ENCODE peak calls at places on chromosome 4, in six cellular contexts. Q is OCI-LY7, N is heart right ventricle, H is ascending aorta, E is prostate gland, S is IMR-90. C is an unnamed sample.

GRCh38 chr4:52612341-52612740 is 46.8 kb downstream of the USP46 start:
- DNase-seq in S (no peak), E (no peak), N (no peak), H (no peak), Q (no peak), C (no peak)

GRCh38 chr4:124000233-124000632 is 603.6 kb downstream of the SPRY1 start:
- DNase-seq in H (no peak), E (no peak), Q (no peak), S (no peak), N (no peak), C (no peak)

GRCh38 chr4:122259849-122260248 is 107.7 kb downstream of the BLTP1 start:
- DNase-seq in H (no peak), Q (no peak), E (no peak), S (no peak), N (no peak), C (no peak)

GRCh38 chr4:56315543-56315942 is 71.7 kb downstream of the AASDH start:
- DNase-seq in S (no peak), Q (no peak), N (no peak), E (no peak), H (no peak), C (no peak)

GRCh38 chr4:104501290-104501689 is 6.6 kb upstream of the CXXC4 start:
- DNase-seq in S (no peak), N (no peak), Q (no peak), E (no peak), H (no peak), C (no peak)

GRCh38 chr4:48912349-48912748 is 5.8 kb upstream of the OCIAD2 start:
- DNase-seq in H (no peak), N (no peak), Q (no peak), S (no peak), E (no peak), C (no peak)

GRCh38 chr4:103207673-103208072 is 9.5 kb upstream of the CENPE start:
- DNase-seq in N (no peak), S (no peak), H (no peak), E (no peak), Q (no peak), C (no peak)

GRCh38 chr4:75834095-75834771 is 68.0 kb downstream of the PPEF2 start:
- DNase-seq in H (no peak), S (no peak), N (no peak), Q (peak), E (no peak), C (no peak)

GRCh38 chr4:7547368-7548040 is 112.8 kb upstream of the PSAPL1 start:
- DNase-seq in S (peak), Q (no peak), H (no peak), N (no peak), E (peak), C (peak)

GRCh38 chr4:37666625-37667071 is 19.5 kb downstream of the RELL1 start:
- DNase-seq in E (no peak), N (no peak), S (peak), H (no peak), Q (no peak), C (peak)
- TF ChIP-seq CTCF in E (no peak), N (peak), S (peak), H (no peak), Q (no peak), C (no peak)

GRCh38 chr4:139077567-139078355 is 62.2 kb downstream of the NOCT start:
- DNase-seq in N (no peak), S (no peak), H (no peak), Q (no peak), E (no peak), C (peak)

GRCh38 chr4:139078926-139079325 is 63.3 kb downstream of the NOCT start:
- DNase-seq in N (no peak), Q (no peak), S (no peak), E (no peak), H (no peak), C (no peak)

DNA sequence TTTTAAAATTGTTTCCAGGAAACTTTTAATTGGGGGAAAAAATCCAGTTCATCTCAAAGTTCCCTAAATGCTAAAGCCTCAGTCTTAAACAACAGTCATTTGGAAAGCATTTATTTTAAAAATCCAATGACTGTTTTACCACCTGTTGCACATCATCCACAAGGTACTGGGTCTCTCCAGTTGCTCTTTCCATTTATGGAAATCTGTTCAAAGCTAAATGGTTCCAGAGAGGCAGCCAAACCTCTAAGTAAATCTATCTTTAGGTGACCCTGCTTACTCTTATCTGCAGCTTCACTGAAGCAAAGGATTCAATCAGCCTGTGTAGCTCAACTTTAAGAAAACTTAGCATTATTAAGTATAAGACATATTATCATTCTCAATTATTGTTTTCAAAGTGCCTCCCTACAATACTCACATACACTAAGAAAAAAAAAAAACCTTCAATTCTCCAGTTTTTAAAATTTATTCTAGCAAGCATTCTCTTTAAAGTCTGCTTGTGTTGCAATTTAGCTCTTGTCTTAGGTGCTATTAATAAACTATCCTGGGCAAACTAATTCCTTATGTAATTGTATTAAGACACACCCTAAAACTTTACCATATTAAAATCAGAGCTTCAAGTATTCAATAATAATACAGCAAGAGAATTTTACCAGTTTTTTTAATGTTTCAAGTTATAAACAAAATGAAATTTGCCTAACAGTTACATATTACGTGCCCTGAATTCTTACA is 60.6 kb downstream of the NOCT start:
- DNase-seq in E (no peak), H (no peak), N (no peak), S (no peak), Q (no peak), C (no peak)
- H3K4me3 ChIP-seq in E (no peak), H (no peak), N (no peak), S (no peak), Q (no peak), C (no peak)

GRCh38 chr4:184163813-184164212 is 53.9 kb downstream of the ENPP6 start:
- DNase-seq in E (peak), S (peak), N (peak), H (no peak), Q (peak), C (peak)
- TF ChIP-seq CTCF in E (peak), S (peak), N (peak), H (peak), Q (peak), C (peak)

DNA sequence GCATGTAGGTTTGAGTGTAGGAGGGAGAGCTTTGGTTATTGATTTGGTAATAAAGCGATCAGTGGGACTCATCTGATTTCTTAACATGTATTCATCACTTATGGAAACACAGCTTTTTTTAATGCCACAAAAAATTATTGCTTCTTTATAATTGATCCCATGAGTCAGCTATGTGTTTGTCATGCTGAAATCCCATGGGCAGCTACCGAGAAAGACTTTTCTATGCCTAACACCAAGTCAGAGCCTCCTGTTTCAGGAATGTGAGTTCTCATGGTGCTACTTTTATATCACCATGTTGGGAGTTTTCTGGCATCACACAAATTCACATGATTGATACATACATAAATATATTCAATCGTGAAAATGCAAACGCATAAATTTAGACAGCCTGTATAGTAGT is 165.7 kb downstream of the RAPGEF2 start:
- DNase-seq in H (no peak), N (no peak), S (no peak), Q (no peak), E (no peak), C (no peak)
- H3K4me3 ChIP-seq in H (no peak), N (peak), S (no peak), Q (no peak), E (no peak), C (no peak)

DNA sequence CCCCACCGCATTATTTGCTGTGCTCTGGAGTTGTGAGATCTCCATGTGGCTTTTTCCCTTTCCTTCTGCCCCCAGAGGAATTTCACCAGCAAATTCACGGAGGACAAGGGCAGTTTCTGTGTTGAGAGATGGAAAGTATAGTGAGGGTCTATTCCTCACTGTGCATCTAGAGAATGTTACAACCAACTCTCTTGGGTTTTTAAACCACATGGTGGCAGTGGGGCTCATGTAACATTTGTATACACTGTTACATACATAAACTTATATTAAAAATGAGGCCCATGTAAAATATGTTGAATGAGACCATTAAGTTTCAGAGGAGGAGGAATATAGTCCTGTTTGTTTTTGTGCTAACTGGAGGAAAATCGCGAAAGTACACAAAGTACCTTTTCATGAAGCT is 914 bp upstream of the PRKG2 start:
- DNase-seq in E (no peak), H (no peak), N (no peak), Q (no peak), S (no peak), C (no peak)
- TF ChIP-seq CTCF in E (no peak), H (no peak), N (no peak), Q (no peak), S (no peak), C (no peak)

DNA sequence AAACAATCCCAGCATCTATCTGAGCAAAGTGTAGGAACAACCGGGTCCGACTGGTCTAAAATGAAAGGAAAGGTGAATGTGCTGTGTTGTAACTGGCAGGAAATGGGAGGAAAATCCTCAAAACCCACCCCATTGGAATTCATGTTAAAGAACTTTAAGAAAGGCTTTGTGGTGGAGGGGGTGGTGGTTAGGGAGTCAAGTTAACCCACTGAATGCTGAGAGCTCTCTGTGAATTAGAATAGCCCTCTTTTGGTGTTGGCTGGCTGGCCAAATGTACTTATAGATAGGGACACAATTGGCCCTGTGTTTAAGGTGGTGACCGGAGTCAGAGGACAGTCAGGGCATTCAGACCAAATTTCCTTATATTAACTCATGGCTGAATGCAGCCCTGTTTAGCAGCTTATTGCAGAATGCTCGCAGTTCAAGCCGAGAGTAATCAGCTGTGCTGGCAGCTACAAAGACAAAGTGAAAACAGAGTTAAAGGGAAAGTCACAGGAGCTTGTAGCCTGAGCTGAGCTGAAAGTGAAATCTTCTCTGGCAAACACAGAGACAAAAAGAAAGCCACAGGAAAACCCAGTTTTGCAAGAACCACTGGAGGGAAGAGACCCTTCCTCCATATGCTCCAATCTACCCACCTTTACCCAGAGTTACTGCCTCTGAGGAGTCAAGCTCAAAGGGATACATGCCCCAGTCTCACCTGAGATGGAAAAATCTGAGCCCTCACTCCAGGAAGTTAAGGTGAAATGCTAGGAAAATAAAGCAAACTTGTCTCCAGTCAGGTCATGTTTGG is 38.5 kb upstream of the UGT2B7 start:
- DNase-seq in S (peak), H (no peak), Q (no peak), N (no peak), E (no peak), C (no peak)
- H3K4me3 ChIP-seq in S (no peak), H (no peak), Q (no peak), N (no peak), E (no peak), C (no peak)

GRCh38 chr4:88007304-88008132 is at the start of gene PKD2:
- DNase-seq in E (peak), S (peak), N (peak), H (no peak), Q (peak), C (peak)

GRCh38 chr4:88009871-88010270 is 2.4 kb downstream of the PKD2 start:
- DNase-seq in S (no peak), E (no peak), Q (no peak), H (no peak), N (no peak), C (no peak)

GRCh38 chr4:88006956-88007303 is 505 bp upstream of the PKD2 start:
- DNase-seq in Q (no peak), H (no peak), N (no peak), E (no peak), S (no peak), C (no peak)

GRCh38 chr4:88008624-88009235 is 1.3 kb downstream of the PKD2 start:
- DNase-seq in S (no peak), E (no peak), Q (no peak), H (no peak), N (no peak), C (peak)

DNA sequence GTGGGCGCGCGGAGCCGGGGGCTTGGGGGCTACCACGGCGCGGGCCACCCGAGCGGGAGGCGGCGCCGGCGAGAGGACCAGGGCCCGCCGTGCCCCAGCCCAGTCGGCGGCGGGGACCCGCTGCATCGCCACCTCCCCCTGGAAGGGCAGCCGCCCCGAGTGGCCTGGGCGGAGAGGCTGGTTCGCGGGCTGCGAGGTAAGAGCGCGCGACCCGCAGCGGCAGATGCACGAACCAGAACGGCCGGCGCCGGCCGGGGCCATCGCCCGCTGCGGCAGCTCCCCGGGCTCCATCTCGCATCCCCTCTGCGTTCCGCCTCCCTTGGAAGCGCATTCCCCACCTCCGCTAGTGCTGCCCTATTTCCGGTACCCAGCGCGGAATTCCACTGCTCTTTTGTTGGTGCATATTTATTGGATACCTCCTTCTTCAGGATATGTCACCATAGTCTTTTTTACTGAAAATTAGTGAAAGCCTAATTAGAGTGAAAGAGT is 742 bp downstream of the PKD2 start:
- DNase-seq in E (peak), S (peak), N (peak), Q (peak), H (no peak), C (peak)
- TF ChIP-seq CTCF in E (no peak), S (no peak), N (no peak), Q (no peak), H (no peak), C (no peak)

C was measured in AG10803.